ENCODE peak calls at places on chromosome 7, in six cellular contexts. B is heart left ventricle, L is testis, Y is HCT116, Z is K562, N is breast epithelium. D is an unnamed sample.

GRCh38 chr7:143299840-143300239 is 11.7 kb downstream of the CASP2 start:
- DNase-seq in B (no peak), L (peak; percentile 53), Y (peak; percentile 23), Z (peak; percentile 64), N (no peak), D (peak; percentile 16)

GRCh38 chr7:158579662-158580646 is 7.7 kb downstream of the PTPRN2 start:
- DNase-seq in B (no peak), L (no peak), Y (no peak), Z (no peak), N (no peak), D (no peak)

GRCh38 chr7:99042957-99043356 is 101.0 kb downstream of the SMURF1 start:
- DNase-seq in B (no peak), L (peak; percentile 22), Y (no peak), Z (no peak), N (no peak), D (no peak)

GRCh38 chr7:16648551-16648950 is 2.6 kb downstream of the BZW2 start:
- DNase-seq in B (no peak), L (no peak), Y (no peak), Z (peak; percentile 28), N (no peak), D (no peak)

GRCh38 chr7:113119429-113119828 is 1.1 kb upstream of the SMIM30 start:
- DNase-seq in B (no peak), L (no peak), Y (no peak), Z (no peak), N (no peak), D (no peak)

GRCh38 chr7:25002826-25003225 is 22.8 kb upstream of the OSBPL3 start:
- DNase-seq in B (no peak), L (no peak), Y (no peak), Z (no peak), N (no peak), D (no peak)

GRCh38 chr7:91164948-91165845 is 99.0 kb upstream of the FZD1 start:
- DNase-seq in B (no peak), L (no peak), Y (no peak), Z (no peak), N (no peak), D (peak; percentile 13)

GRCh38 chr7:75732764-75733630 is 5.7 kb downstream of the HIP1 start:
- DNase-seq in B (no peak), L (no peak), Y (peak; percentile 22), Z (peak; percentile 58), N (no peak), D (peak; percentile 83)

GRCh38 chr7:96244244-96244991 is 77.5 kb downstream of the SLC25A13 start:
- DNase-seq in B (no peak), L (no peak), Y (no peak), Z (no peak), N (no peak), D (no peak)

GRCh38 chr7:191105-192034 is 1.0 kb upstream of the FAM20C start:
- DNase-seq in B (peak; percentile 79), L (peak; percentile 49), Y (peak; percentile 10), Z (no peak), N (no peak), D (peak; percentile 99)

GRCh38 chr7:96034940-96035727 is 262.8 kb downstream of the DYNC1I1 start:
- DNase-seq in B (no peak), L (no peak), Y (no peak), Z (no peak), N (no peak), D (no peak)

GRCh38 chr7:140595468-140596147 is 45.0 kb downstream of the DENND2A start:
- DNase-seq in B (no peak), L (no peak), Y (no peak), Z (no peak), N (no peak), D (no peak)

GRCh38 chr7:105013818-105014724 is at the start of gene KMT2E:
- DNase-seq in B (peak; percentile 94), L (peak; percentile 91), Y (peak; percentile 57), Z (peak; percentile 91), N (peak; percentile 91), D (no peak)
- TF ChIP-seq POLR2A in B (no peak), L (peak; percentile 48), Y (peak; percentile 41), Z (no peak), N (no peak), D (peak; percentile 76)

GRCh38 chr7:156892821-156893706 is at the start of gene LMBR1:
- DNase-seq in B (peak; percentile 95), L (peak; percentile 96), Y (peak; percentile 88), Z (peak; percentile 99), N (peak; percentile 92), D (peak; percentile 88)
- TF ChIP-seq POLR2A in B (peak; percentile 68), L (peak; percentile 8), Y (peak; percentile 83), Z (peak; percentile 94), N (peak; percentile 38), D (peak; percentile 83)

DNA sequence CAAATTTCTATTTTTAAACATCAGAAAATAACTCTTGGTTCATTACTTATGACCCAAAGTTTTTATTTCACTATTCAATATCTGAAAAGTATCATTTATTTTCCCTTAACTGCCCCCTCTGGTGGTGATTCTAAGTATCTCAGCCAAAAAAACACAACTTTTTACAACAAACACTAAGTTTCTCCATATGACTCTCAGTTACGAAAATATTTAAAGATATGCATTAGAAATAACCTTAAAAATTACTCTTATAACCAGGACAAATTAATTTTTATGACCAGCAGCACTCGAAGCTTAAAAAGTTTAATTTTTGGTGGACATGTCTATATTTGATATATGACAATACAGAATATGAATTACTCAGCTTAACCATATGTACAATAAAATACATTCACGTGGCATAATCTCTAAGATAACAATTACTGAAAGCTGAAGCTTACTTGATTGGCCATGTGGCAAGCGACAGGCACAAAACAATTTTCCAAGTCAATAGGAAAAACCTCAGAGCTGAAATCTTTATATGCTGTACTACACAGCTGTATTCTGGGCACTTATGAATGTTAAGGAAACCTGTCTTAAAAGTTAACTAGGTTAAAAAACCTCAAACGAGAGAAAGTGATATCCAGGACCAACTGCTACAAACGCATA is 2.3 kb downstream of the HNRNPA2B1 start:
- DNase-seq in B (no peak), L (no peak), Y (no peak), Z (no peak), N (no peak), D (no peak)
- TF ChIP-seq POLR2A in B (no peak), L (no peak), Y (no peak), Z (no peak), N (no peak), D (no peak)

DNA sequence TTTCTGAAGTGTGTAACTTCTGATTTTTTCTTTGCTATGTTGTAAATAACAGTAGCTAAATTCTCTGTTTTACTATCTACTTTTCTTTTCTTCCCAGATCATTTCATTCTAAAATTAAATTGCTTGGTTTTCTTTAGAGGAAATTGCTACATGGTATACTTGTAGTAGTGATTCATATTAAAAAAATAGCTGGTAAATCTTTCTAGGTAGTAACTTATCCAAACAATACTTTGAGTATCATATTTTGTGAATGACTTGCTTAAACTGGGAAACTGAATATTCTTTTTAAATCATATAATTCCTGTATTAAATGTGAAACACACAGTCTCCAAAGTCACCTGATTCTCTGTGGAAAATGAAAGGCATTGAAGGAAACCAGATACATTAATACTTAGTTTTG is 85.5 kb downstream of the ZNRF2 start:
- DNase-seq in B (no peak), L (no peak), Y (no peak), Z (no peak), N (no peak), D (no peak)
- TF ChIP-seq POLR2A in B (no peak), L (no peak), Y (no peak), Z (no peak), N (no peak), D (no peak)

GRCh38 chr7:2929321-2930201 is 85.5 kb upstream of the GNA12 start:
- DNase-seq in B (no peak), L (no peak), Y (no peak), Z (no peak), N (no peak), D (no peak)

GRCh38 chr7:2932761-2933251 is 88.7 kb upstream of the GNA12 start:
- DNase-seq in B (no peak), L (no peak), Y (no peak), Z (no peak), N (no peak), D (no peak)

GRCh38 chr7:2928613-2929311 is 84.7 kb upstream of the GNA12 start:
- DNase-seq in B (no peak), L (no peak), Y (no peak), Z (no peak), N (no peak), D (no peak)

GRCh38 chr7:2930310-2931033 is 86.4 kb upstream of the GNA12 start:
- DNase-seq in B (no peak), L (no peak), Y (no peak), Z (no peak), N (no peak), D (no peak)

DNA sequence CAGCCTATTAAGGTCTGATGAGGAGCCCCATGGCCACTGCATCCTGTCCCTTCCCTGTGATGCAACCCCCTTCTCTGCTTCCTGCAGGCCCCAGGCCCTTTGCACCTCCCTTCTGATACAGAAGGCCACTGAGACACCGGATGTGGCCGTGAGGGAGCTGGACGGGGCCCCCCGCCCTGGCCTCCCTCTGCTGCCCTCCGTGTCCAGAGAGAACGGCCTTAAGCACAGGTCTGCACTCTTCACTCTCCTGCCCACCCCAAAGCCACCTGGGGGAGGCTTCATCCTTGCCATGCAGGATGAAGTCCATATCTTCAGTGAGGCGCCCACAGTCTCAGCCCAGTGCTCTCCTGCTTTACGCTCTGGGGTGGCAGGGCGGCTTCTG is 86.9 kb upstream of the GNA12 start:
- DNase-seq in B (no peak), L (no peak), Y (no peak), Z (no peak), N (no peak), D (no peak)
- TF ChIP-seq POLR2A in B (no peak), L (no peak), Y (no peak), Z (no peak), N (no peak), D (no peak)

GRCh38 chr7:41237956-41238355 is 464.9 kb downstream of the INHBA start:
- DNase-seq in B (no peak), L (no peak), Y (no peak), Z (no peak), N (no peak), D (no peak)
- TF ChIP-seq POLR2A in B (no peak), L (no peak), Y (no peak), Z (no peak), N (no peak), D (no peak)

GRCh38 chr7:135169141-135169935 is 1.2 kb downstream of the CYREN start:
- DNase-seq in B (no peak), L (no peak), Y (peak; percentile 68), Z (peak; percentile 83), N (no peak), D (peak; percentile 40)
- TF ChIP-seq POLR2A in B (no peak), L (no peak), Y (no peak), Z (peak; percentile 38), N (no peak), D (no peak)

GRCh38 chr7:2209146-2209960 is 23.4 kb downstream of the MAD1L1 start:
- DNase-seq in B (peak; percentile 79), L (peak; percentile 85), Y (no peak), Z (peak; percentile 67), N (no peak), D (peak; percentile 90)
- TF ChIP-seq POLR2A in B (no peak), L (no peak), Y (no peak), Z (no peak), N (no peak), D (no peak)